ENCODE peak calls at places on chromosomes 4 and X, in nine cellular contexts. J, C, N, E, X, L, Q, I and B are unnamed samples.

GRCh38 chrX:124018031-124018430 is 56.5 kb downstream of the STAG2 start:
- DNase-seq in I (no peak), L (no peak), E (no peak), N (no peak), Q (no peak), X (no peak), J (no peak), C (no peak), B (no peak)

GRCh38 chr4:104393649-104394048 is 101.0 kb downstream of the CXXC4 start:
- DNase-seq in L (no peak), J (no peak), I (no peak), N (no peak), X (no peak), C (no peak), Q (no peak), E (no peak), B (no peak)

GRCh38 chr4:105979506-105979905 is 84.2 kb downstream of the NPNT start:
- DNase-seq in Q (no peak), E (no peak), X (no peak), N (no peak), L (no peak), C (no peak), J (no peak), I (no peak), B (no peak)

GRCh38 chr4:112973897-112974296 is 75.6 kb upstream of the ANK2 start:
- DNase-seq in L (no peak), X (no peak), I (no peak), N (no peak), E (no peak), C (no peak), J (no peak), Q (no peak), B (no peak)

GRCh38 chrX:19514791-19515614 is at the start of gene MAP3K15:
- DNase-seq in X (peak; percentile 13), Q (peak; percentile 32), L (no peak), I (no peak), N (no peak), C (peak; percentile 69), E (peak; percentile 87), J (peak; percentile 14), B (peak; percentile 42)

GRCh38 chrX:129450123-129450522 is 73.2 kb downstream of the SMARCA1 start:
- DNase-seq in J (no peak), C (no peak), X (no peak), I (no peak), E (no peak), L (no peak), N (no peak), Q (no peak), B (no peak)

GRCh38 chr4:8319731-8320385 is 50.3 kb downstream of the HTRA3 start:
- DNase-seq in I (peak; percentile 1), X (no peak), J (peak; percentile 76), E (no peak), C (no peak), L (no peak), Q (peak; percentile 21), N (no peak), B (no peak)

GRCh38 chr4:184010696-184011095 is 105.6 kb downstream of the STOX2 start:
- DNase-seq in L (no peak), E (peak; percentile 64), C (no peak), X (no peak), J (no peak), I (no peak), N (no peak), Q (no peak), B (no peak)

GRCh38 chr4:40750461-40751258 is 905 bp downstream of the NSUN7 start:
- DNase-seq in Q (no peak), X (no peak), N (no peak), J (no peak), I (no peak), L (no peak), C (peak; percentile 7), E (no peak), B (peak; percentile 24)

GRCh38 chr4:189660737-189661330 is 279.8 kb upstream of the FRG1 start:
- DNase-seq in I (no peak), L (no peak), Q (no peak), E (no peak), C (no peak), N (no peak), J (no peak), X (no peak), B (no peak)

GRCh38 chr4:112060212-112060611 is 85.0 kb upstream of the FAM241A start:
- DNase-seq in X (peak; percentile 7), C (peak; percentile 9), I (no peak), E (no peak), L (no peak), J (no peak), Q (no peak), N (no peak), B (peak; percentile 18)

GRCh38 chrX:21524008-21524407 is 134.1 kb downstream of the KLHL34 start:
- DNase-seq in E (no peak), X (no peak), N (no peak), L (no peak), C (no peak), Q (no peak), J (no peak), I (no peak), B (no peak)

GRCh38 chr4:99815597-99816011 is 1.0 kb upstream of the DAPP1 start:
- DNase-seq in C (peak; percentile 69), X (peak; percentile 20), J (no peak), I (no peak), N (no peak), E (no peak), Q (peak; percentile 77), L (no peak), B (no peak)

GRCh38 chrX:150362599-150363481 is at the start of gene MAMLD1:
- DNase-seq in X (no peak), E (peak; percentile 93), Q (peak; percentile 70), I (peak; percentile 17), J (peak; percentile 75), N (peak; percentile 56), L (peak; percentile 51), C (peak; percentile 70), B (peak; percentile 18)
- TF ChIP-seq CTCF in X (no peak), E (no peak), Q (no peak), I (no peak), J (no peak), N (no peak), L (peak; percentile 27), C (no peak), B (no peak)

GRCh38 chr4:86223472-86223871 is 136.4 kb downstream of the MAPK10 start:
- DNase-seq in X (peak; percentile 38), C (peak; percentile 49), N (no peak), I (no peak), Q (no peak), J (no peak), L (peak; percentile 17), E (no peak), B (peak; percentile 41)
- TF ChIP-seq CTCF in X (peak; percentile 39), C (peak; percentile 70), N (no peak), I (no peak), Q (no peak), J (no peak), L (peak; percentile 71), E (no peak), B (peak; percentile 78)

DNA sequence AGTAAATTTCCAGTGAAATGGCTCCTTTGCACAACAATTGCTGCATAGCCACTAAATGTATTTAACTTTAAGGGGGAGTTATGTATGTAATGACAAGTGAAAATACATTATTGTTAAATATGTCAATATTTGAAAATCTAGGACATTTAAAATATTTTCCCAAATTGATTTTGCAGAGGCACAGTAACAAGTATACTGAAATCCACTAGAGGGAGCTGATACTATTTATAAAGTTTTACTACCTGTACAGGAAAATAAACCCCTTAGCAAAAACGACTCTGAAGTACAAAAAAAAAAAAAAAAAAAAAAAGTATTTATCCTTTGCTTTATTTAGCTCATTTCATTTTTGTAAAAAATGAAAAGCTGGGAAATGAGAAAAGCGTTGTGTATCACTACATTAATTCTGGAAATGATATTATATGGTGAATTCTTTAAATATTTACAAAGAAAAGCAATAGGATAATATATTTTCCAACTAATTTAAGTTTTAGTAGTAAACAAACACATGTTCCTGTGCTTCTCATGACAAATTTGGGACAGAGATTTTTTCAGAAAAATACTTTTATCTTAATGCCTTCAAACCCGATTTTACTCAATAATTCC is 727.7 kb downstream of the DMD start:
- DNase-seq in I (no peak), L (no peak), C (no peak), J (no peak), Q (no peak), N (no peak), X (no peak), E (no peak), B (no peak)
- TF ChIP-seq CTCF in I (no peak), L (no peak), C (no peak), J (peak; percentile 21), Q (no peak), N (no peak), X (no peak), E (no peak), B (peak; percentile 20)

GRCh38 chr4:75255261-75255660 is 258.9 kb downstream of the RCHY1 start:
- DNase-seq in C (no peak), N (no peak), J (no peak), L (no peak), X (no peak), E (no peak), I (no peak), Q (no peak), B (no peak)
- TF ChIP-seq CTCF in C (no peak), N (no peak), J (no peak), L (no peak), X (no peak), E (no peak), I (no peak), Q (no peak), B (no peak)

GRCh38 chrX:77548751-77549150 is 101.6 kb downstream of the FGF16 start:
- DNase-seq in J (no peak), X (no peak), L (no peak), Q (no peak), E (no peak), I (no peak), C (no peak), N (no peak), B (no peak)
- TF ChIP-seq CTCF in J (no peak), X (no peak), L (no peak), Q (no peak), E (no peak), I (no peak), C (no peak), N (no peak), B (no peak)

GRCh38 chrX:47648376-47648775 is 2.0 kb downstream of the ELK1 start:
- DNase-seq in N (no peak), Q (no peak), L (no peak), I (no peak), E (no peak), X (no peak), J (no peak), C (no peak), B (no peak)

GRCh38 chrX:47651043-47651905 is 911 bp upstream of the ELK1 start:
- DNase-seq in C (no peak), E (no peak), X (no peak), I (no peak), N (no peak), Q (no peak), J (no peak), L (no peak), B (no peak)

GRCh38 chrX:47649302-47649701 is 1.1 kb downstream of the ELK1 start:
- DNase-seq in I (no peak), Q (no peak), J (no peak), E (no peak), L (no peak), N (no peak), X (no peak), C (no peak), B (no peak)

GRCh38 chrX:47649781-47650163 is 591 bp downstream of the ELK1 start:
- DNase-seq in Q (no peak), X (no peak), L (no peak), C (no peak), I (no peak), E (no peak), N (no peak), J (no peak), B (no peak)

GRCh38 chrX:47650164-47651042 is at the start of gene ELK1:
- DNase-seq in C (peak; percentile 94), I (peak; percentile 81), Q (peak; percentile 92), J (peak; percentile 94), E (peak; percentile 94), X (peak; percentile 42), N (peak; percentile 95), L (peak; percentile 93), B (peak; percentile 81)
- TF ChIP-seq CTCF in C (no peak), I (no peak), Q (no peak), J (no peak), E (no peak), X (no peak), N (no peak), L (no peak), B (no peak)